ENCODE peak calls at places on chromosomes 6 and 20, in six cellular contexts. S, C, Y, W, V and H are unnamed samples. For H3K4me1, the result is how much of the 10 kb centered on the place peaks cover.

GRCh38 chr20:25301357-25301920 is 53.6 kb downstream of the PYGB start:
- DNase-seq in S (no peak), C (no peak), Y (peak), W (no peak), V (no peak), H (no peak)

GRCh38 chr6:3847521-3847920 is 1.7 kb upstream of the FAM50B start:
- DNase-seq in S (peak), C (no peak), Y (no peak), W (no peak), V (no peak), H (no peak)

GRCh38 chr6:40344566-40345185 is 242.5 kb downstream of the LRFN2 start:
- DNase-seq in S (no peak), C (no peak), Y (peak), W (no peak), V (no peak), H (no peak)

GRCh38 chr6:39493174-39493573 is 170.7 kb upstream of the KCNK16 start:
- DNase-seq in S (peak), C (no peak), Y (no peak), W (no peak), V (no peak), H (no peak)

GRCh38 chr6:14187408-14187807 is 69.8 kb downstream of the CD83 start:
- DNase-seq in S (no peak), C (no peak), Y (no peak), W (no peak), V (no peak), H (no peak)

GRCh38 chr6:18515767-18516166 is 128.6 kb downstream of the RNF144B start:
- DNase-seq in S (no peak), C (no peak), Y (peak), W (no peak), V (no peak), H (no peak)

GRCh38 chr6:15020114-15020770 is 225.6 kb upstream of the JARID2 start:
- DNase-seq in S (no peak), C (no peak), Y (no peak), W (no peak), V (no peak), H (no peak)

GRCh38 chr6:3610206-3610605 is 141.3 kb downstream of the PXDC1 start:
- DNase-seq in S (peak), C (no peak), Y (no peak), W (peak), V (no peak), H (no peak)

GRCh38 chr6:16438677-16439615 is 200.6 kb downstream of the GMPR start:
- DNase-seq in S (peak), C (no peak), Y (peak), W (peak), V (no peak), H (peak)

GRCh38 chr20:51624157-51624731 is 81.7 kb upstream of the NFATC2 start:
- DNase-seq in S (peak), C (peak), Y (peak), W (peak), V (peak), H (peak)

GRCh38 chr6:109910571-109910970 is 67.5 kb upstream of the GPR6 start:
- DNase-seq in S (no peak), C (no peak), Y (no peak), W (no peak), V (no peak), H (no peak)

GRCh38 chr6:36737043-36737785 is 39.6 kb downstream of the RAB44 start:
- DNase-seq in S (no peak), C (no peak), Y (peak), W (no peak), V (no peak), H (no peak)

GRCh38 chr6:4817551-4817950 is 41.3 kb downstream of the CDYL start:
- DNase-seq in S (no peak), C (no peak), Y (no peak), W (no peak), V (no peak), H (no peak)

GRCh38 chr20:11108102-11108842 is 434.5 kb upstream of the JAG1 start:
- DNase-seq in S (peak), C (peak), Y (no peak), W (no peak), V (peak), H (peak)

GRCh38 chr6:46691052-46691451 is 3.4 kb downstream of the TDRD6 start:
- DNase-seq in S (no peak), C (no peak), Y (no peak), W (no peak), V (no peak), H (no peak)

GRCh38 chr20:2834401-2834800 is 6.1 kb downstream of the PCED1A start:
- DNase-seq in S (no peak), C (no peak), Y (no peak), W (no peak), V (no peak), H (no peak)

GRCh38 chr6:110181131-110182027 is 1.2 kb downstream of the CDC40 start:
- DNase-seq in S (peak), C (no peak), Y (peak), W (peak), V (no peak), H (no peak)

GRCh38 chr6:63565058-63565726 is 7.1 kb upstream of the LOC128125822 start:
- DNase-seq in S (no peak), C (no peak), Y (no peak), W (peak), V (no peak), H (no peak)

GRCh38 chr20:62715201-62715600 is 6.6 kb downstream of the NTSR1 start:
- DNase-seq in S (no peak), C (no peak), Y (no peak), W (no peak), V (no peak), H (no peak)

GRCh38 chr20:31977080-31977479 is 9.1 kb downstream of the XKR7 start:
- DNase-seq in S (no peak), C (no peak), Y (no peak), W (no peak), V (no peak), H (no peak)

GRCh38 chr6:168033791-168034190 is 36.3 kb downstream of the KIF25 start:
- DNase-seq in S (no peak), C (no peak), Y (no peak), W (no peak), V (peak), H (no peak)

GRCh38 chr6:168031411-168032382 is 34.2 kb downstream of the KIF25 start:
- DNase-seq in S (peak), C (peak), Y (no peak), W (no peak), V (no peak), H (peak)

GRCh38 chr6:168030218-168030693 is 32.8 kb downstream of the KIF25 start:
- DNase-seq in S (no peak), C (no peak), Y (no peak), W (no peak), V (no peak), H (no peak)

GRCh38 chr6:168030881-168031280 is 33.4 kb downstream of the KIF25 start:
- DNase-seq in S (no peak), C (no peak), Y (no peak), W (no peak), V (no peak), H (no peak)

DNA sequence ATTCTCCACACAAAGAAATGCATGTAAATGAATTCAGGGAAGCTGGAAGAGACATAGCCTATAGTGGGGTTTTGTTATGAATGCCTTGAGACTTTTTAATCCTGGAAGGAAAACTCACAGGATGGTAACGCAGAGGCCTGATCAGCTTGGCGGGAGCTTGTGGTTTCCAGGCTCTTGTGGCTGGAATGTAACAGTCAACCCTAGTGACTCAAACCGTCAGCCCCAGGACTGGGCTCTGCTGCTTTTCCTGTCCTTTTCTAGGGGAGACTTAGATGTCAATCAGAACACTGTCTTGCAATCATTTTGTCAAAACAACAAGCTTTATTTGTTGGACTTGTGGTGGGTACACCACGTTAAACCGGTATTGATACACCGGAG is 34.9 kb downstream of the KIF25 start:
- DNase-seq in S (peak), C (no peak), Y (peak), W (peak), V (peak), H (no peak)
- TF ChIP-seq CTCF in S (peak), C (no peak), Y (peak), W (no peak), V (no peak), H (peak)

GRCh38 chr6:43285415-43285814 is 12.6 kb upstream of the SLC22A7 start:
- DNase-seq in S (no peak), C (no peak), Y (peak), W (no peak), V (no peak), H (no peak)
- H3K4me1 ChIP-seq in S (under half), C (under half), Y (under half), W (under half), V (under half), H (under half)

GRCh38 chr6:95923518-95923917 is 92.3 kb upstream of the FUT9 start:
- DNase-seq in S (no peak), C (no peak), Y (peak), W (no peak), V (no peak), H (no peak)
- TF ChIP-seq CTCF in S (no peak), C (peak), Y (no peak), W (peak), V (peak), H (no peak)

GRCh38 chr20:37941992-37942391 is 39.1 kb downstream of the VSTM2L start:
- DNase-seq in S (no peak), C (no peak), Y (no peak), W (no peak), V (no peak), H (no peak)

GRCh38 chr20:37939701-37940151 is 36.8 kb downstream of the VSTM2L start:
- DNase-seq in S (no peak), C (no peak), Y (no peak), W (no peak), V (no peak), H (no peak)

GRCh38 chr20:37943033-37943432 is 40.1 kb downstream of the VSTM2L start:
- DNase-seq in S (no peak), C (no peak), Y (no peak), W (no peak), V (no peak), H (no peak)

GRCh38 chr20:37940161-37940560 is 37.2 kb downstream of the VSTM2L start:
- DNase-seq in S (no peak), C (no peak), Y (peak), W (no peak), V (no peak), H (no peak)

GRCh38 chr20:37941332-37941731 is 38.4 kb downstream of the VSTM2L start:
- DNase-seq in S (no peak), C (no peak), Y (peak), W (no peak), V (no peak), H (no peak)
- H3K4me1 ChIP-seq in S (under half), C (under half), Y (under half), W (under half), V (under half), H (under half)

GRCh38 chr6:157646012-157646411 is 177.0 kb upstream of the SNX9 start:
- DNase-seq in S (no peak), C (no peak), Y (no peak), W (no peak), V (no peak), H (no peak)

GRCh38 chr6:157641837-157642236 is 181.2 kb upstream of the SNX9 start:
- DNase-seq in S (no peak), C (no peak), Y (no peak), W (no peak), V (no peak), H (no peak)

GRCh38 chr6:157645201-157645795 is 177.7 kb upstream of the SNX9 start:
- DNase-seq in S (no peak), C (no peak), Y (peak), W (no peak), V (no peak), H (no peak)

GRCh38 chr6:157642736-157643135 is 180.3 kb upstream of the SNX9 start:
- DNase-seq in S (no peak), C (no peak), Y (peak), W (no peak), V (no peak), H (no peak)

GRCh38 chr6:157644043-157644810 is 178.8 kb upstream of the SNX9 start:
- DNase-seq in S (peak), C (no peak), Y (peak), W (peak), V (no peak), H (no peak)
- TF ChIP-seq CTCF in S (peak), C (peak), Y (peak), W (peak), V (peak), H (no peak)

GRCh38 chr6:111590209-111590955 is 15.3 kb downstream of the TRAF3IP2 start:
- DNase-seq in S (no peak), C (no peak), Y (no peak), W (no peak), V (no peak), H (no peak)
- H3K4me1 ChIP-seq in S (under half), C (half or more), Y (half or more), W (half or more), V (under half), H (half or more)

GRCh38 chr6:123329337-123329736 is 307.4 kb downstream of the TRDN start:
- DNase-seq in S (no peak), C (no peak), Y (no peak), W (no peak), V (no peak), H (no peak)

GRCh38 chr6:123333000-123333756 is 303.6 kb downstream of the TRDN start:
- DNase-seq in S (no peak), C (no peak), Y (no peak), W (no peak), V (no peak), H (no peak)

DNA sequence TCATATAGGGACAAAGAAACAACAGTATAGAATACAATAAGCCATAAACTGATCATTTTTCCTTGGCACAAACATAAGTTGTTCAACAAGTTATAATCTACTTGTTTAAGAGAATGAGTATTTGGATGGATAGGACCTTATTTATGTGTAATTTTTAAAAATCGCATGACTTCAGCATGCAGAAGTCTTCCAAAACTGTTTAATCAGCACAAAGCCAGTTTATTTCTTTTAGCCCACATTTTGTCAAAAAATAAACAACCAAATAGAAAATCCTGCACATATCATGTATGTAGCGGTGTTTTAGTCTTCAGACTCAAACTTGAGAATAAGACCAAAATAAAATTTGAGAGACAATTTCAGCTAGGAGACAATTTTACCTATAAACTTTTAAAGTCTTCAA is 304.7 kb downstream of the TRDN start:
- DNase-seq in S (no peak), C (no peak), Y (no peak), W (no peak), V (no peak), H (no peak)
- TF ChIP-seq CTCF in S (no peak), C (no peak), Y (no peak), W (no peak), V (no peak), H (no peak)

GRCh38 chr6:68728580-68728979 is 93.5 kb downstream of the ADGRB3 start:
- DNase-seq in S (peak), C (no peak), Y (no peak), W (no peak), V (no peak), H (no peak)
- H3K4me1 ChIP-seq in S (under half), C (under half), Y (under half), W (under half), V (under half), H (under half)

GRCh38 chr6:125986295-125986955 is at the start of gene TRMT11:
- DNase-seq in S (peak), C (peak), Y (peak), W (peak), V (peak), H (peak)
- TF ChIP-seq CTCF in S (no peak), C (no peak), Y (no peak), W (no peak), V (no peak), H (no peak)

DNA sequence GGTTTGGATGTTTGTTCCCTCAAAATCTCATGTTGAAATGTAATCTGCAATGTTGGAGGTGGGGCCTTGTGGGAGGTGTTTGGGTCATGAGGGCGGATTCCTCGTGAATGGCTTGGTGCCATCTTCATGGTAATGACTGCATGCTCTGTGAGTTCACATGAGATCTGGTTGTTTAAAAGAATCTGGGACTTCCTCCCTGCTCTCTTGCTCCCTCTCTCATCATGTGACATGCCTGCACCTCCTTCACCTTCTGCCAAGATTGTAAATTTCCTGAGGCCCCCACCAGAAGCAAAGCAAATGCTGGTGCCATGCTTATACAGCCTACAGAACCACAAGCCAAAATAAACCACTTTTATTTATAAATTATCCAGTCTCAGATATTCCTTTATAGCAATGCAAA is 250.3 kb upstream of the PLN start:
- DNase-seq in S (no peak), C (no peak), Y (no peak), W (no peak), V (no peak), H (no peak)
- H3K4me1 ChIP-seq in S (under half), C (under half), Y (under half), W (under half), V (under half), H (under half)